ENCODE peak calls at places on chromosomes 11 and 22, in nine cellular contexts. Q is NAMALWA; D is mesenchymal stem cell; P is glutamatergic neuron; L is posterior cingulate gyrus; H is stimulated activated naive CD8-positive, alpha-beta T cell treated with anti-CD3 and anti-CD28 coated beads, Interleukin-15, amount 100 ng/mL, for 72 hours; Z is activated T-cell treated with anti-CD3 and anti-CD28 coated beads, Interleukin-2, amount 50 U/mL, for 48 hours; V is RWPE1; S is HT1080. O is an unnamed sample.

GRCh38 chr11:20011294-20011951 is 148.9 kb downstream of the DBX1 start:
- DNase-seq in Q (no peak), D (no peak), P (no peak), L (no peak), H (no peak), Z (no peak), V (peak), S (no peak), O (no peak)

GRCh38 chr11:122240621-122241020 is 124.6 kb upstream of the BLID start:
- DNase-seq in Q (no peak), D (no peak), P (no peak), L (no peak), H (no peak), Z (no peak), V (no peak), S (no peak), O (no peak)

GRCh38 chr22:44669725-44670027 is 32.3 kb upstream of the PRR5 start:
- DNase-seq in Q (no peak), D (peak), P (no peak), L (no peak), H (no peak), Z (peak), V (no peak), S (no peak), O (peak)

GRCh38 chr11:132349806-132350733 is 979.7 kb downstream of the NTM start:
- DNase-seq in Q (no peak), D (no peak), P (no peak), L (no peak), H (no peak), Z (no peak), V (no peak), S (peak), O (no peak)

GRCh38 chr11:697811-698311 is 2.2 kb downstream of the TMEM80 start:
- DNase-seq in Q (no peak), D (peak), P (no peak), L (no peak), H (no peak), Z (no peak), V (no peak), S (peak), O (no peak)

GRCh38 chr11:2311456-2312201 is 9.8 kb downstream of the TSPAN32 start:
- DNase-seq in Q (no peak), D (no peak), P (no peak), L (no peak), H (no peak), Z (no peak), V (no peak), S (no peak), O (no peak)

GRCh38 chr22:31228425-31228824 is 16.3 kb downstream of the LIMK2 start:
- DNase-seq in Q (no peak), D (no peak), P (no peak), L (no peak), H (no peak), Z (no peak), V (no peak), S (no peak), O (no peak)

GRCh38 chr22:45834795-45835194 is 142.2 kb downstream of the WNT7B start:
- DNase-seq in Q (no peak), D (no peak), P (no peak), L (no peak), H (no peak), Z (no peak), V (no peak), S (no peak), O (no peak)

GRCh38 chr11:73308963-73309960 is 1.2 kb downstream of the ARHGEF17 start:
- DNase-seq in Q (no peak), D (peak), P (peak), L (no peak), H (peak), Z (peak), V (peak), S (peak), O (peak)

GRCh38 chr11:62592216-62592815 is 993 bp upstream of the TUT1 start:
- DNase-seq in Q (no peak), D (no peak), P (no peak), L (no peak), H (no peak), Z (no peak), V (no peak), S (no peak), O (no peak)

GRCh38 chr11:104442320-104442719 is 278.4 kb upstream of the PDGFD start:
- DNase-seq in Q (no peak), D (no peak), P (no peak), L (no peak), H (no peak), Z (no peak), V (no peak), S (no peak), O (no peak)

GRCh38 chr11:12478743-12479142 is 101.4 kb downstream of the PARVA start:
- DNase-seq in Q (no peak), D (no peak), P (no peak), L (no peak), H (no peak), Z (no peak), V (peak), S (no peak), O (no peak)

GRCh38 chr11:95067042-95067827 is 516 bp downstream of the SRSF8 start:
- DNase-seq in Q (peak), D (peak), P (peak), L (peak), H (peak), Z (peak), V (peak), S (peak), O (peak)